ENCODE peak calls at places on chromosome 13, in four cellular contexts. U is body of pancreas, Y is ovary, G is pancreas. H is an unnamed sample.

GRCh38 chr13:27770809-27771208 is 21.5 kb upstream of the GSX1 start:
- DNase-seq in G (no peak), U (peak), Y (no peak), H (no peak)

GRCh38 chr13:75331792-75332349 is 150.1 kb downstream of the TBC1D4 start:
- DNase-seq in G (no peak), U (no peak), Y (no peak), H (no peak)

GRCh38 chr13:76993021-76993420 is 1.1 kb downstream of the CLN5 start:
- DNase-seq in G (no peak), U (no peak), Y (no peak), H (no peak)

GRCh38 chr13:37934339-37935191 is 65.0 kb upstream of the TRPC4 start:
- DNase-seq in G (no peak), U (no peak), Y (no peak), H (no peak)

GRCh38 chr13:101416181-101417042 is at the start of gene NALCN:
- DNase-seq in U (peak), Y (peak), G (peak), H (peak)

GRCh38 chr13:55534306-55534705 is 1606.4 kb upstream of the PRR20A start:
- DNase-seq in U (no peak), G (no peak), Y (no peak), H (no peak)

GRCh38 chr13:105920375-105920774 is 615.1 kb downstream of the EFNB2 start:
- DNase-seq in G (no peak), Y (no peak), U (no peak), H (no peak)

GRCh38 chr13:80276371-80277289 is 64.3 kb downstream of the SPRY2 start:
- DNase-seq in Y (no peak), U (no peak), G (no peak), H (peak)

GRCh38 chr13:37701972-37702371 is 103.4 kb upstream of the POSTN start:
- DNase-seq in U (no peak), G (no peak), Y (no peak), H (no peak)

GRCh38 chr13:73732350-73732749 is 401.9 kb downstream of the KLF12 start:
- DNase-seq in Y (no peak), U (no peak), G (no peak), H (no peak)

GRCh38 chr13:109402976-109403375 is 383.4 kb downstream of the IRS2 start:
- DNase-seq in U (no peak), Y (no peak), G (no peak), H (no peak)

GRCh38 chr13:92074658-92075057 is 676.2 kb downstream of the GPC5 start:
- DNase-seq in G (no peak), Y (no peak), U (peak), H (no peak)

GRCh38 chr13:33367931-33368330 is 82.4 kb upstream of the STARD13 start:
- DNase-seq in Y (no peak), U (no peak), G (no peak), H (no peak)

GRCh38 chr13:68713394-68713793 is 1394.2 kb upstream of the ATXN8OS start:
- DNase-seq in G (no peak), Y (no peak), U (no peak), H (no peak)

GRCh38 chr13:93307651-93308050 is 81.0 kb downstream of the GPC6 start:
- DNase-seq in Y (no peak), G (no peak), U (no peak), H (no peak)

GRCh38 chr13:112545866-112546265 is 42.1 kb downstream of the TUBGCP3 start:
- DNase-seq in G (no peak), U (no peak), Y (no peak), H (no peak)

GRCh38 chr13:44306401-44307192 is 67.0 kb upstream of the SERP2 start:
- DNase-seq in U (no peak), G (no peak), Y (peak), H (no peak)

GRCh38 chr13:113564331-113565023 is 20.1 kb upstream of the TFDP1 start:
- DNase-seq in G (no peak), Y (no peak), U (no peak), H (no peak)

GRCh38 chr13:47672245-47672975 is 328.7 kb downstream of the SUCLA2 start:
- DNase-seq in G (no peak), U (no peak), Y (no peak), H (no peak)

GRCh38 chr13:73556902-73557301 is 498.1 kb downstream of the KLF5 start:
- DNase-seq in G (no peak), Y (no peak), U (no peak), H (no peak)

GRCh38 chr13:21825186-21825585 is 154.3 kb downstream of the FGF9 start:
- DNase-seq in U (no peak), Y (no peak), G (no peak), H (no peak)

GRCh38 chr13:109158383-109158782 is 529.0 kb downstream of the MYO16 start:
- DNase-seq in U (no peak), G (no peak), Y (no peak), H (no peak)

GRCh38 chr13:23212621-23213020 is 31.8 kb downstream of the SGCG start:
- DNase-seq in Y (no peak), G (no peak), U (no peak), H (no peak)

GRCh38 chr13:36430247-36431203 is 1.8 kb upstream of the CCNA1 start:
- DNase-seq in U (peak), Y (no peak), G (peak), H (no peak)

GRCh38 chr13:113022391-113023216 is 53.6 kb downstream of the MCF2L start:
- DNase-seq in Y (no peak), U (no peak), G (no peak), H (no peak)

GRCh38 chr13:37306778-37307544 is 201.5 kb upstream of the CSNK1A1L start:
- DNase-seq in G (no peak), Y (no peak), U (no peak), H (no peak)

GRCh38 chr13:29914591-29914990 is 64.2 kb upstream of the UBL3 start:
- DNase-seq in Y (no peak), U (no peak), G (no peak), H (no peak)
- H3K27ac ChIP-seq in Y (no peak), U (no peak), G (no peak), H (no peak)

GRCh38 chr13:46180393-46180792 is 1.6 kb downstream of the LCP1 start:
- DNase-seq in G (no peak), U (no peak), Y (no peak), H (no peak)
- H3K27ac ChIP-seq in G (no peak), U (no peak), Y (no peak), H (no peak)

GRCh38 chr13:99347335-99347878 is 40.2 kb upstream of the GPR183 start:
- DNase-seq in U (no peak), Y (no peak), G (no peak), H (no peak)
- H3K27ac ChIP-seq in U (no peak), Y (no peak), G (no peak), H (no peak)

DNA sequence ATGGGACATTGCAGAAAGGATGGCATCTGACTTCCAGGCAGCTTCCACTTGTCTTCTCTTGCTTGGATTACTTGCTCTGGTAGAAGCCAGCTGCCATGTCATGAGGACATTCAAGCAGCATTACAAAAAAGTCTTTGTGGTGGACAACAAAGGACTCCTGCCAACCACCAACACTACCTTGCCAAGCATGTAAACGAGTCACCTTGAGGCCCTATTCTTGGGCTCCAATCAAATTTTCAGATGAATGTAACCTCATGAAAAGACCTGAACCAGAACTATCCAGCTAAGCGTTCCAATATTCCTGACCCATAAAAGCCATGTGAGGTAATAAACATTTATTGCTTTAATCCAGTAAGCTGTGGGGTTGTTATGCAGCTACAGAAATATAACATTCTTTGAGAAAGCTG is 12.5 kb downstream of the PROSER1 start:
- DNase-seq in Y (no peak), U (no peak), G (no peak), H (no peak)
- H3K27ac ChIP-seq in Y (no peak), U (no peak), G (no peak), H (no peak)

DNA sequence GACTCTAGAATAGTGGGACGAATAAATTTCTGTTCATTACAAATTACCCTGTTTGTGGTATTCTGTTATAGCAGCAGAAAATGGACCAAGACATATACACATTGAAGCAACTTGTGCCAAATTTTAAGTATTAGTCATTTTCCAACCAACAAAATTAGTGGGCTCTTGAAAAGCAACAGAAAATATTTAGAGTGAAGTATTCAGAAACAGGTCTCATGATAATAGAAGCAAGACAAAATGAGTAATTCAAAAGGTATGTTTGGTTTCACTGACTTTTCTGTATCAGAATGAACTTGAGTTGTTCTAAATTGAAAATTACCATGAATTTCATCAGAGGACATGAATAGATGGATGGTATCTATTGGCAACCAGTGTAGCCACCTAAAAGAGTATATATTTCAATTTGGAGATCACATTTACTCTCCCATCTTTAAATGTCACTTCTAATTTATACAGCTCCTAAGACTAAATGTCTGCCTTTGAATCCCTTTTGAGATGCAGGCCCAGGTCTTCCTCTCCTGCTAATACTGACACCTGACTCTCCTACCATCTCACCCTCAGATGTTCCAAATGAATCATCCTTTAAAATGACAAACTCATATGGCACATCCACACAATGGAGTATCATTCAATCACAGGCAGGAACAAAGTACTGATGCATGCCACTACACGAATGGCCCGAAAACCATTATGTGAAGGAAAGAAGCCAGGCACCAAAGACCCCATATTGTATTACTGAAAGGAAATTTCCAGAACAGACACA is 40.7 kb upstream of the DOCK9 start:
- DNase-seq in Y (no peak), G (no peak), U (no peak), H (no peak)
- H3K27ac ChIP-seq in Y (no peak), G (no peak), U (no peak), H (no peak)

DNA sequence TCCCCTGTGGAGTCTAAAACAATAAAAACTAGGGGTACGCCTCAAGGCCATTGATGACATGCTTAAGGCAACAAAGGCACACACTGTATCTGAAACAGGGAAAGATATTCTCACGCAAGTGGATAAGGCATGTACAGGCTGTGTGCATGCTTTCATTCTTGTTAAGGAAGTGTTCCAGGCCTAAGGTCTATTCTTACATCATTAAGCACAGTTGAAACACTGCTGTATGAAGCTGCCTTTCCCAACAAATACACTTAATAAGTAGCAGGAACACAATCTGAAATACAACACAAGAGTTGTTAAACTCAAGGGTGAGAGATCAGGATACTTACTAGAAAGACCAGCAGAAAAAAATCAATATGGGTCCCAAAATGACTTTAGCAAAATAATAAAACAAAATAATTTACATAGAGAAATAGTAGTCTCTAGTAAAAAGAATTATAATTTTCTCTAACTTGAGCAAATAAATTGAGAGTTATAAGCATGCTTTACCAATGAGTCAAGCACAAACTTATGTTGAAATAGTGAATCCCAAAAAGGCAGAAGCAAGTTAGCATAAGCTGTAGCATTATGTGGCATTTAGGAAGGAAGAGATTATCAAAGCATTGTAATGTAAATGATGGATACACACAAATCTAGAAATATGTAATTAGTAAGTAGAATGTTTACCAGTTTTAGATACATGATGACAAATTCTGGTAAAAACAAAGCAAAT is 796.9 kb downstream of the SLITRK1 start:
- DNase-seq in U (no peak), G (no peak), Y (no peak), H (no peak)
- H3K27ac ChIP-seq in U (no peak), G (no peak), Y (no peak), H (no peak)

H was measured in substantia nigra.